ENCODE peak calls at places on chromosomes 2 and 18, in nine cellular contexts. F is fibroblast of lung, Y is GM04503, T is head of caudate nucleus, H is NCI-H1417, W is OCI-M1, L is SW 1271, M is MM.1S, P is NCI-H1694 treated with DMSO at 0.1 percent for 48 hours. B is an unnamed sample.

GRCh38 chr2:214075446-214075845 is 335.4 kb upstream of the VWC2L start:
- DNase-seq in H (no peak), F (no peak), P (no peak), M (no peak), L (no peak), T (no peak), W (no peak), Y (no peak), B (no peak)

GRCh38 chr2:176581557-176582150 is 312.4 kb downstream of the MTX2 start:
- DNase-seq in Y (no peak), T (no peak), M (no peak), F (peak; percentile 71), L (no peak), W (no peak), P (no peak), H (no peak), B (no peak)

GRCh38 chr2:174648896-174649295 is 51.3 kb upstream of the WIPF1 start:
- DNase-seq in T (no peak), Y (no peak), W (no peak), P (no peak), H (no peak), M (no peak), L (no peak), F (no peak), B (no peak)

GRCh38 chr2:239918749-239919148 is 106.4 kb downstream of the NDUFA10 start:
- DNase-seq in W (no peak), L (no peak), P (no peak), T (peak; percentile 16), F (no peak), M (no peak), H (no peak), Y (no peak), B (no peak)

GRCh38 chr2:169715379-169716228 is 18.0 kb upstream of the KLHL23 start:
- DNase-seq in L (no peak), W (peak; percentile 94), P (no peak), H (no peak), T (no peak), F (peak; percentile 19), M (no peak), Y (no peak), B (no peak)

GRCh38 chr2:129483366-129483765 is 496.1 kb upstream of the RAB6C start:
- DNase-seq in P (no peak), Y (no peak), L (no peak), H (no peak), F (no peak), W (no peak), T (peak; percentile 65), M (no peak), B (no peak)

GRCh38 chr2:165219491-165219890 is 15.6 kb upstream of the SCN3A start:
- DNase-seq in W (no peak), T (no peak), F (no peak), L (no peak), H (no peak), P (no peak), Y (no peak), M (no peak), B (no peak)

GRCh38 chr18:36448384-36449290 is 151.1 kb downstream of the FHOD3 start:
- DNase-seq in P (no peak), Y (no peak), W (no peak), F (no peak), L (no peak), M (no peak), T (no peak), H (no peak), B (no peak)

GRCh38 chr18:45161850-45162249 is 453.4 kb upstream of the SLC14A2 start:
- DNase-seq in W (peak; percentile 58), P (no peak), F (no peak), M (peak; percentile 7), T (no peak), L (no peak), Y (no peak), H (no peak), B (no peak)

GRCh38 chr18:58314284-58314683 is 270.3 kb downstream of the NEDD4L start:
- DNase-seq in H (no peak), T (peak; percentile 88), L (peak; percentile 49), W (peak; percentile 49), F (peak; percentile 96), P (peak; percentile 48), M (no peak), Y (peak; percentile 95), B (no peak)

GRCh38 chr18:136433-136832 is 21.9 kb upstream of the USP14 start:
- DNase-seq in P (no peak), L (no peak), W (peak; percentile 26), H (no peak), Y (no peak), F (no peak), M (peak; percentile 89), T (no peak), B (no peak)

GRCh38 chr18:12242658-12243260 is 11.4 kb upstream of the CIDEA start:
- DNase-seq in Y (no peak), W (no peak), F (no peak), P (no peak), M (no peak), T (no peak), H (no peak), L (no peak), B (no peak)

GRCh38 chr2:154952346-154953010 is 254.0 kb downstream of the KCNJ3 start:
- DNase-seq in M (peak; percentile 27), T (peak; percentile 43), F (no peak), L (no peak), Y (no peak), W (no peak), P (no peak), H (peak; percentile 35), B (no peak)

GRCh38 chr2:129101186-129101585 is 782.5 kb upstream of the HS6ST1 start:
- DNase-seq in W (no peak), H (no peak), T (no peak), M (no peak), Y (no peak), L (no peak), P (no peak), F (no peak), B (peak; percentile 51)

GRCh38 chr2:26892133-26892532 is 44.2 kb downstream of the DPYSL5 start:
- DNase-seq in P (no peak), F (no peak), T (peak; percentile 33), H (peak; percentile 11), W (no peak), M (no peak), L (no peak), Y (no peak), B (no peak)

GRCh38 chr18:58943896-58944295 is 79.2 kb downstream of the ZNF532 start:
- DNase-seq in M (no peak), L (no peak), P (no peak), F (no peak), T (no peak), W (no peak), H (no peak), Y (no peak), B (no peak)

GRCh38 chr2:60530660-60531276 is 22.7 kb downstream of the BCL11A start:
- DNase-seq in L (no peak), P (peak; percentile 76), Y (no peak), F (peak; percentile 67), T (peak; percentile 69), W (peak; percentile 85), H (peak; percentile 68), M (no peak), B (no peak)

GRCh38 chr2:235594041-235594440 is 100.2 kb downstream of the AGAP1 start:
- DNase-seq in P (peak; percentile 95), W (peak; percentile 75), Y (no peak), F (peak; percentile 82), H (peak; percentile 38), T (peak; percentile 75), L (peak; percentile 87), M (peak; percentile 86), B (peak; percentile 69)

B was measured in T47D.